ENCODE peak calls at places on chromosomes 6 and 20, in seven cellular contexts. C is EL; E is stimulated activated CD8-positive, alpha-beta memory T cell treated with anti-CD3 and anti-CD28 coated beads, Interleukin-4, amount 100 ng/mL, for 24 hours; A is sciatic nerve; T is heart left ventricle; W is CD8-positive, alpha-beta T cell; L is amniotic stem cell. V is an unnamed sample.

GRCh38 chr20:46308258-46309157 is at the start of gene CDH22:
- DNase-seq in C (peak), E (no peak), A (peak), T (peak), W (peak), L (no peak), V (no peak)

GRCh38 chr6:121668259-121668658 is 232.8 kb downstream of the GJA1 start:
- DNase-seq in C (peak), E (no peak), A (no peak), T (no peak), W (no peak), L (no peak), V (no peak)

GRCh38 chr6:125546827-125547226 is 202.6 kb upstream of the HEY2 start:
- DNase-seq in C (peak), E (no peak), A (no peak), T (no peak), W (no peak), L (no peak), V (no peak)

GRCh38 chr6:79498842-79499241 is 38.4 kb downstream of the LCA5 start:
- DNase-seq in C (no peak), E (no peak), A (no peak), T (no peak), W (no peak), L (no peak), V (no peak)

GRCh38 chr20:18058661-18059467 is 1.1 kb upstream of the OVOL2 start:
- DNase-seq in C (no peak), E (no peak), A (no peak), T (no peak), W (no peak), L (no peak), V (no peak)

GRCh38 chr6:44627091-44627878 is 239.8 kb downstream of the CDC5L start:
- DNase-seq in C (no peak), E (no peak), A (no peak), T (no peak), W (no peak), L (no peak), V (no peak)

GRCh38 chr20:50834599-50835005 is 39.7 kb downstream of the BCAS4 start:
- DNase-seq in C (peak), E (no peak), A (no peak), T (no peak), W (no peak), L (peak), V (peak)

GRCh38 chr6:43738267-43738676 is 31.7 kb upstream of the VEGFA start:
- DNase-seq in C (no peak), E (no peak), A (no peak), T (no peak), W (no peak), L (no peak), V (no peak)

GRCh38 chr6:167031082-167031709 is 32.0 kb downstream of the CEP43 start:
- DNase-seq in C (peak), E (no peak), A (no peak), T (no peak), W (no peak), L (no peak), V (no peak)

GRCh38 chr20:3808141-3808479 is 12.0 kb downstream of the CDC25B start:
- DNase-seq in C (peak), E (no peak), A (peak), T (peak), W (no peak), L (peak), V (peak)

GRCh38 chr6:170583736-170584180 is 679 bp downstream of the PDCD2 start:
- DNase-seq in C (no peak), E (no peak), A (no peak), T (no peak), W (no peak), L (no peak), V (no peak)

GRCh38 chr6:75290558-75290957 is 6.0 kb upstream of the TMEM30A start:
- DNase-seq in C (no peak), E (no peak), A (no peak), T (no peak), W (no peak), L (no peak), V (no peak)

GRCh38 chr6:84773133-84773430 is 8.7 kb upstream of the TBX18 start:
- DNase-seq in C (no peak), E (no peak), A (no peak), T (no peak), W (no peak), L (no peak), V (no peak)

GRCh38 chr6:148599967-148600426 is 146.8 kb upstream of the UST start:
- DNase-seq in C (no peak), E (no peak), A (no peak), T (no peak), W (no peak), L (no peak), V (no peak)

GRCh38 chr6:149140137-149140909 is 177.2 kb upstream of the TAB2 start:
- DNase-seq in C (no peak), E (no peak), A (no peak), T (no peak), W (peak), L (no peak), V (no peak)

GRCh38 chr6:2937627-2938003 is 33.8 kb downstream of the SERPINB6 start:
- DNase-seq in C (no peak), E (no peak), A (no peak), T (no peak), W (no peak), L (no peak), V (no peak)

GRCh38 chr6:85015396-85015990 is 251.1 kb upstream of the TBX18 start:
- DNase-seq in C (peak), E (no peak), A (peak), T (peak), W (no peak), L (peak), V (no peak)

GRCh38 chr6:24836116-24836515 is 37.4 kb upstream of the ARMH2 start:
- DNase-seq in C (no peak), E (no peak), A (no peak), T (no peak), W (no peak), L (no peak), V (no peak)

GRCh38 chr20:36391456-36391855 is 85.3 kb downstream of the DLGAP4 start:
- DNase-seq in C (peak), E (no peak), A (no peak), T (no peak), W (no peak), L (no peak), V (no peak)

GRCh38 chr6:86192123-86192522 is 549.4 kb upstream of the SYNCRIP start:
- DNase-seq in C (peak), E (no peak), A (no peak), T (no peak), W (no peak), L (no peak), V (no peak)

GRCh38 chr6:89239338-89239737 is 22.2 kb upstream of the GABRR1 start:
- DNase-seq in C (no peak), E (no peak), A (no peak), T (no peak), W (peak), L (no peak), V (no peak)

GRCh38 chr20:59222239-59222981 is 58.8 kb downstream of the ZNF831 start:
- DNase-seq in C (peak), E (peak), A (peak), T (peak), W (peak), L (peak), V (no peak)

V was measured in GM04503.